ENCODE peak calls at places on chromosomes 13 and 19, in five cellular contexts. One of them, this sample, is unnamed.

GRCh38 chr19:29517412-29517811 is 8.4 kb upstream of the VSTM2B start:
- DNase-seq in activated B cell treated with CpG ODN at 0.5 μM for 24 hours: no peak
- DNase-seq in GM12865: no peak
- DNase-seq in foreskin fibroblast: no peak
- DNase-seq in fibroblast of lung: no peak
- DNase-seq in this sample: no peak

GRCh38 chr13:28406728-28407266 is 88.1 kb downstream of the FLT1 start:
- DNase-seq in fibroblast of lung: no peak
- DNase-seq in GM12865: no peak
- DNase-seq in foreskin fibroblast: no peak
- DNase-seq in activated B cell treated with CpG ODN at 0.5 μM for 24 hours: no peak
- DNase-seq in this sample: no peak

GRCh38 chr19:17266589-17266974 is 661 bp upstream of the BABAM1 start:
- DNase-seq in activated B cell treated with CpG ODN at 0.5 μM for 24 hours: peak
- DNase-seq in foreskin fibroblast: no peak
- DNase-seq in fibroblast of lung: no peak
- DNase-seq in GM12865: no peak
- DNase-seq in this sample: no peak

GRCh38 chr19:3682286-3682685 is 18.0 kb downstream of the PIP5K1C start:
- DNase-seq in fibroblast of lung: no peak
- DNase-seq in activated B cell treated with CpG ODN at 0.5 μM for 24 hours: no peak
- DNase-seq in GM12865: no peak
- DNase-seq in foreskin fibroblast: no peak
- DNase-seq in this sample: no peak

GRCh38 chr19:21314676-21315075 is 14.5 kb downstream of the ZNF708 start:
- DNase-seq in activated B cell treated with CpG ODN at 0.5 μM for 24 hours: no peak
- DNase-seq in GM12865: no peak
- DNase-seq in foreskin fibroblast: no peak
- DNase-seq in fibroblast of lung: peak
- DNase-seq in this sample: peak

GRCh38 chr19:42217522-42218442 is at the start of gene DEDD2:
- DNase-seq in activated B cell treated with CpG ODN at 0.5 μM for 24 hours: peak
- DNase-seq in fibroblast of lung: peak
- DNase-seq in foreskin fibroblast: peak
- DNase-seq in GM12865: peak
- DNase-seq in this sample: peak

GRCh38 chr13:44868397-44868796 is 120.9 kb downstream of the NUFIP1 start:
- DNase-seq in activated B cell treated with CpG ODN at 0.5 μM for 24 hours: no peak
- DNase-seq in GM12865: peak
- DNase-seq in foreskin fibroblast: no peak
- DNase-seq in fibroblast of lung: no peak
- DNase-seq in this sample: no peak

GRCh38 chr13:26412263-26412662 is 145.2 kb upstream of the WASF3 start:
- DNase-seq in GM12865: no peak
- DNase-seq in foreskin fibroblast: no peak
- DNase-seq in fibroblast of lung: no peak
- DNase-seq in activated B cell treated with CpG ODN at 0.5 μM for 24 hours: no peak
- DNase-seq in this sample: no peak

GRCh38 chr19:54906819-54907218 is 871 bp downstream of the NCR1 start:
- DNase-seq in foreskin fibroblast: no peak
- DNase-seq in activated B cell treated with CpG ODN at 0.5 μM for 24 hours: no peak
- DNase-seq in GM12865: no peak
- DNase-seq in fibroblast of lung: no peak
- DNase-seq in this sample: no peak

GRCh38 chr13:37870895-37871550 is 1.5 kb upstream of the TRPC4 start:
- DNase-seq in foreskin fibroblast: peak
- DNase-seq in fibroblast of lung: peak
- DNase-seq in activated B cell treated with CpG ODN at 0.5 μM for 24 hours: no peak
- DNase-seq in GM12865: no peak
- DNase-seq in this sample: no peak

GRCh38 chr13:47594833-47595232 is 406.2 kb downstream of the SUCLA2 start:
- DNase-seq in GM12865: peak
- DNase-seq in activated B cell treated with CpG ODN at 0.5 μM for 24 hours: no peak
- DNase-seq in foreskin fibroblast: peak
- DNase-seq in fibroblast of lung: peak
- DNase-seq in this sample: no peak

GRCh38 chr19:38252935-38253691 is 3.1 kb downstream of the PPP1R14A start:
- DNase-seq in GM12865: no peak
- DNase-seq in fibroblast of lung: peak
- DNase-seq in foreskin fibroblast: no peak
- DNase-seq in activated B cell treated with CpG ODN at 0.5 μM for 24 hours: peak
- DNase-seq in this sample: no peak

GRCh38 chr19:709196-709964 is 645 bp downstream of the PALM start:
- DNase-seq in activated B cell treated with CpG ODN at 0.5 μM for 24 hours: no peak
- DNase-seq in GM12865: no peak
- DNase-seq in foreskin fibroblast: no peak
- DNase-seq in fibroblast of lung: no peak
- DNase-seq in this sample: no peak

GRCh38 chr13:100388923-100389322 is 199.7 kb downstream of the GGACT start:
- DNase-seq in fibroblast of lung: no peak
- DNase-seq in activated B cell treated with CpG ODN at 0.5 μM for 24 hours: no peak
- DNase-seq in foreskin fibroblast: no peak
- DNase-seq in GM12865: no peak
- DNase-seq in this sample: no peak

GRCh38 chr19:18309525-18310064 is 13.3 kb downstream of the LSM4 start:
- DNase-seq in foreskin fibroblast: no peak
- DNase-seq in activated B cell treated with CpG ODN at 0.5 μM for 24 hours: no peak
- DNase-seq in fibroblast of lung: no peak
- DNase-seq in GM12865: no peak
- DNase-seq in this sample: no peak

GRCh38 chr19:4969772-4970531 is 1.0 kb downstream of the KDM4B start:
- DNase-seq in fibroblast of lung: peak
- DNase-seq in GM12865: peak
- DNase-seq in activated B cell treated with CpG ODN at 0.5 μM for 24 hours: peak
- DNase-seq in foreskin fibroblast: peak
- DNase-seq in this sample: peak

GRCh38 chr19:18366027-18366435 is 19.9 kb upstream of the GDF15 start:
- DNase-seq in activated B cell treated with CpG ODN at 0.5 μM for 24 hours: no peak
- DNase-seq in foreskin fibroblast: peak
- DNase-seq in GM12865: no peak
- DNase-seq in fibroblast of lung: no peak
- DNase-seq in this sample: peak

GRCh38 chr13:33017410-33017929 is 1.2 kb downstream of the KL start:
- DNase-seq in fibroblast of lung: peak
- DNase-seq in foreskin fibroblast: no peak
- DNase-seq in activated B cell treated with CpG ODN at 0.5 μM for 24 hours: no peak
- DNase-seq in GM12865: peak
- DNase-seq in this sample: peak

GRCh38 chr19:6417713-6418561 is 6.7 kb downstream of the KHSRP start:
- DNase-seq in fibroblast of lung: peak
- DNase-seq in GM12865: no peak
- DNase-seq in foreskin fibroblast: peak
- DNase-seq in activated B cell treated with CpG ODN at 0.5 μM for 24 hours: no peak
- DNase-seq in this sample: no peak

GRCh38 chr13:99356216-99357089 is 49.3 kb upstream of the GPR183 start:
- DNase-seq in fibroblast of lung: peak
- DNase-seq in GM12865: peak
- DNase-seq in foreskin fibroblast: no peak
- DNase-seq in activated B cell treated with CpG ODN at 0.5 μM for 24 hours: peak
- DNase-seq in this sample: peak

GRCh38 chr19:18523841-18524240 is 2.0 kb upstream of the ELL start:
- DNase-seq in GM12865: no peak
- DNase-seq in foreskin fibroblast: no peak
- DNase-seq in activated B cell treated with CpG ODN at 0.5 μM for 24 hours: no peak
- DNase-seq in fibroblast of lung: no peak
- DNase-seq in this sample: no peak

GRCh38 chr19:29805026-29805925 is 6.5 kb upstream of the CCNE1 start:
- DNase-seq in fibroblast of lung: no peak
- DNase-seq in GM12865: no peak
- DNase-seq in activated B cell treated with CpG ODN at 0.5 μM for 24 hours: no peak
- DNase-seq in foreskin fibroblast: peak
- DNase-seq in this sample: no peak

GRCh38 chr19:12665646-12666304 is 767 bp downstream of the MAN2B1 start:
- DNase-seq in fibroblast of lung: no peak
- DNase-seq in GM12865: peak
- DNase-seq in activated B cell treated with CpG ODN at 0.5 μM for 24 hours: peak
- DNase-seq in foreskin fibroblast: no peak
- DNase-seq in this sample: no peak

GRCh38 chr19:18306903-18307681 is 15.8 kb downstream of the LSM4 start:
- DNase-seq in activated B cell treated with CpG ODN at 0.5 μM for 24 hours: no peak
- DNase-seq in GM12865: peak
- DNase-seq in foreskin fibroblast: no peak
- DNase-seq in fibroblast of lung: peak
- DNase-seq in this sample: no peak

GRCh38 chr19:49101160-49101559 is 13.0 kb upstream of the LIN7B start:
- DNase-seq in GM12865: no peak
- DNase-seq in foreskin fibroblast: no peak
- DNase-seq in activated B cell treated with CpG ODN at 0.5 μM for 24 hours: no peak
- DNase-seq in fibroblast of lung: no peak
- DNase-seq in this sample: no peak

GRCh38 chr13:97911311-97912138 is 42.0 kb upstream of the IPO5 start:
- DNase-seq in foreskin fibroblast: peak
- DNase-seq in activated B cell treated with CpG ODN at 0.5 μM for 24 hours: no peak
- DNase-seq in fibroblast of lung: no peak
- DNase-seq in GM12865: peak
- DNase-seq in this sample: no peak
- TF ChIP-seq CTCF in foreskin fibroblast: peak
- TF ChIP-seq CTCF in activated B cell treated with CpG ODN at 0.5 μM for 24 hours: no peak
- TF ChIP-seq CTCF in fibroblast of lung: peak
- TF ChIP-seq CTCF in GM12865: peak
- TF ChIP-seq CTCF in this sample: no peak

GRCh38 chr19:40251991-40252390 is 25.5 kb upstream of the CCNP start:
- DNase-seq in foreskin fibroblast: no peak
- DNase-seq in activated B cell treated with CpG ODN at 0.5 μM for 24 hours: no peak
- DNase-seq in fibroblast of lung: no peak
- DNase-seq in GM12865: no peak
- DNase-seq in this sample: no peak

GRCh38 chr19:40251244-40251643 is 24.8 kb upstream of the CCNP start:
- DNase-seq in GM12865: no peak
- DNase-seq in activated B cell treated with CpG ODN at 0.5 μM for 24 hours: no peak
- DNase-seq in foreskin fibroblast: no peak
- DNase-seq in fibroblast of lung: no peak
- DNase-seq in this sample: no peak

GRCh38 chr19:40254714-40255418 is 28.4 kb upstream of the CCNP start:
- DNase-seq in fibroblast of lung: no peak
- DNase-seq in activated B cell treated with CpG ODN at 0.5 μM for 24 hours: no peak
- DNase-seq in foreskin fibroblast: no peak
- DNase-seq in GM12865: no peak
- DNase-seq in this sample: no peak

GRCh38 chr19:40253611-40254092 is 27.2 kb upstream of the CCNP start:
- DNase-seq in foreskin fibroblast: no peak
- DNase-seq in activated B cell treated with CpG ODN at 0.5 μM for 24 hours: no peak
- DNase-seq in GM12865: no peak
- DNase-seq in fibroblast of lung: no peak
- DNase-seq in this sample: no peak

DNA sequence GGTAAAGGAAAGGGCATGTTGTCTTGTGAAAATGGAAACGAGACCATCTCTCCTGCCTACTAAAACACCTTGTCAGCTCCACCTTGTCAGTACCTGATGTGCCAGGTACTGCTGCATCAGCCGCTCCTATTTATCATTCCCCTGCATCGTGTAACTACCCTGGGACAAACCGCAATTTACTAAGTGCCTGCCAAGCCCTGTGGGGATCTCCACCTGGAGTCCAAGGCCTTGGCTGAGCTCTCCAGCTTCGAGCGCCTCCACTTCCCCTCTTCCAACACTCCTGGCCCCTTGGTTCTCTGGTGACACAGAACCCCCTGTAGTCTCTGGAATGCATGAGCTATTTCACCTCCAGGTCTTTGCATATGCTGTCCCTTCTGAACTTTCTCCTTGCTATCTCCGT is 25.9 kb upstream of the CCNP start:
- DNase-seq in fibroblast of lung: no peak
- DNase-seq in activated B cell treated with CpG ODN at 0.5 μM for 24 hours: no peak
- DNase-seq in foreskin fibroblast: no peak
- DNase-seq in GM12865: no peak
- DNase-seq in this sample: no peak
- TF ChIP-seq CTCF in fibroblast of lung: no peak
- TF ChIP-seq CTCF in activated B cell treated with CpG ODN at 0.5 μM for 24 hours: no peak
- TF ChIP-seq CTCF in foreskin fibroblast: no peak
- TF ChIP-seq CTCF in GM12865: no peak
- TF ChIP-seq CTCF in this sample: no peak

DNA sequence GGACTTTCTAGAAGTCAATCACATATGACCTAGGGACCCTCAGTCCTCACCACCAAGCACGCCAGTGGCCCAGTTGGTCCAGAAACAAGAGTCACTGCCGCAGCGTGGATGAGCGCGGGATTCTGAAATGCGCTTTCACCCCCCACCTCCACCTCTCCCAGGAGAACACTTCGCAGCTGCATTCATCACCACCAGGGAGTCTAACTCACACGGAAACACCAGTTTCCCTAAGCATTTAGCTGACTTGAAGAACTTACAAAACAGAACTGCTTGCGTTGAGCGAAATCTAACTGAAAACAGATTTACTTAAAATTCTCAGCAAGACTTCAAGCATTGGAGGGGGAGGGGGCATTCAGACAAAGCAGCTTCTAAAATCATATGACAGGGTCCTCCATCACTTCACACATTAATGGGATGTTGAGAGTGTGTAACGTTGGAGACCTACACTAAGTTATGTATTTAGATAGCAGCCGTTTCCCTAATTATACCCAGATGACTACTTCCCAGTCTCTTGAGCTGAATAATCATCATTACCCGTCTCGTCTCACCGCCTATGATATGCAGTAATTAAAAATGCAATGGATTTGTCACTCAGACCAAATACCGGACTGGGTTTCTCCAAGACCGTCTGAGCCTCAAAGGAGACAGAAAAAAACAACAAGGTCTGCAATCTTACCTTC is 258.3 kb upstream of the IRS2 start:
- DNase-seq in GM12865: no peak
- DNase-seq in fibroblast of lung: peak
- DNase-seq in foreskin fibroblast: peak
- DNase-seq in activated B cell treated with CpG ODN at 0.5 μM for 24 hours: no peak
- DNase-seq in this sample: no peak
- TF ChIP-seq CTCF in GM12865: no peak
- TF ChIP-seq CTCF in fibroblast of lung: no peak
- TF ChIP-seq CTCF in foreskin fibroblast: peak
- TF ChIP-seq CTCF in activated B cell treated with CpG ODN at 0.5 μM for 24 hours: no peak
- TF ChIP-seq CTCF in this sample: no peak

DNA sequence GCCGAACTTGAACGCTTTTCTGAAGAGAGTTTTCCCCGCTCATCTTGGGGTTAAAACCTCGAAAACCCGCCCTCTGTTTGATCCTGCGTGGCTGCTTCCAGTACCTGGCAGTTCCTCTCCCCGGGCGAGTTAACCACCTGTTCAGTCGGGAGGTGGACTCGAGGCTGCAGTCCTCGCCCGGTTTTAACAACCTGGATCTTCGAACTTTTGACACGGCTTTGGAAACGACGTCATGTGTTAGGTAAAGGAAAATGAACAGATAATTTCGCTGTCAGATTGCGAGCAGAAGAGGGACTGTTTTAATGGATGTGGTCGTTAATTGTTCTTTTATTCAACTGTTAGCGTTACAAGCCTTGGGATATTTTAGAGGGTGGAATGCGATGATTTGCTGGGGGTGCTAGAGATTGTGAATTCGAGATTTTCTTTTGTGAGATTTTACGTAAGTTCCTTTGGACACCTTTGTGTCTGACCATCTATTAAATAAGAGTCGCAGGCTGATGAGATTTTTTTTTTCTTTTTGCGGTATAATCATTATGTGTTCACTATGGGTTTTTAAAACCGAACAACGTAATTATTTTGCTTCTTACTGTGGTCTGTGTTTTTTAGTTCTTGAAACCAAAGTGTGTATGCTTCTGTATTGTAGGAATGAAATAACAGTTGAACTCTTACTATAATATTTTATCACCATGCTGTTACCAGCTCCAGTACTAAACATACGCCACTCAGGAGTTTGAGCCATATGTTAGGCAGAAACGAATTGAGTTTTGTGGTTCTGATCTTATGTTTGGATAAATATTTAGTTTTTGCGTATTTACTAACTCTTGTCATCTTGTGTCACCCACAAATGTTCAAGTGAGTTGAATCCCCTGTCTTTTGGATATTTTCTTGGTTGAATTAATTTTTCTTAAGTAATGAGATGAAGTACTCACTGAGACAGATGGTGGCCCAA is 1.2 kb downstream of the FNDC3A start:
- DNase-seq in GM12865: peak
- DNase-seq in fibroblast of lung: peak
- DNase-seq in foreskin fibroblast: peak
- DNase-seq in activated B cell treated with CpG ODN at 0.5 μM for 24 hours: no peak
- DNase-seq in this sample: no peak
- TF ChIP-seq CTCF in GM12865: no peak
- TF ChIP-seq CTCF in fibroblast of lung: no peak
- TF ChIP-seq CTCF in foreskin fibroblast: no peak
- TF ChIP-seq CTCF in activated B cell treated with CpG ODN at 0.5 μM for 24 hours: no peak
- TF ChIP-seq CTCF in this sample: no peak

This sample was measured in CD14-positive monocyte.